ENCODE peak calls at places on chromosomes 3 and 15, in five cellular contexts. Q is IMR-90, Y is stomach, A is adrenal gland, S is tibial nerve. X is an unnamed sample.

GRCh38 chr15:60883691-60884319 is 345.3 kb downstream of the RORA start:
- DNase-seq in Q (no peak), Y (no peak), A (no peak), S (no peak), X (no peak)

GRCh38 chr3:29329986-29330514 is 49.2 kb downstream of the RBMS3 start:
- DNase-seq in Q (peak; percentile 63), Y (no peak), A (no peak), S (no peak), X (no peak)

GRCh38 chr3:79052054-79052681 is 715.6 kb downstream of the ROBO1 start:
- DNase-seq in Q (no peak), Y (no peak), A (no peak), S (no peak), X (no peak)

GRCh38 chr3:13634615-13635014 is 85.7 kb downstream of the FBLN2 start:
- DNase-seq in Q (no peak), Y (no peak), A (no peak), S (no peak), X (no peak)

GRCh38 chr15:35741881-35742280 is 195.9 kb upstream of the DPH6 start:
- DNase-seq in Q (peak; percentile 37), Y (no peak), A (no peak), S (no peak), X (no peak)

GRCh38 chr3:38545396-38545949 is 49.3 kb downstream of the EXOG start:
- DNase-seq in Q (no peak), Y (no peak), A (no peak), S (no peak), X (no peak)

GRCh38 chr15:45137703-45138102 is 7.9 kb downstream of the DUOX1 start:
- DNase-seq in Q (no peak), Y (no peak), A (no peak), S (no peak), X (no peak)

GRCh38 chr3:9339750-9340449 is 23.0 kb upstream of the THUMPD3 start:
- DNase-seq in Q (peak; percentile 66), Y (no peak), A (no peak), S (no peak), X (no peak)

GRCh38 chr15:68852466-68852865 is 31.8 kb upstream of the ANP32A start:
- DNase-seq in Q (no peak), Y (no peak), A (no peak), S (no peak), X (no peak)

GRCh38 chr3:159846255-159846654 is 142.4 kb upstream of the IL12A start:
- DNase-seq in Q (no peak), Y (no peak), A (no peak), S (no peak), X (no peak)

GRCh38 chr3:14587733-14588360 is 47.7 kb upstream of the GRIP2 start:
- DNase-seq in Q (peak; percentile 58), Y (no peak), A (no peak), S (no peak), X (no peak)

GRCh38 chr3:155805802-155806618 is at the start of gene C3orf33:
- DNase-seq in Q (peak; percentile 37), Y (peak; percentile 79), A (peak; percentile 68), S (peak; percentile 34), X (peak; percentile 88)

GRCh38 chr3:173586176-173586575 is 188.6 kb downstream of the NLGN1 start:
- DNase-seq in Q (peak; percentile 21), Y (no peak), A (no peak), S (no peak), X (no peak)

GRCh38 chr3:185737020-185737419 is 87.8 kb downstream of the IGF2BP2 start:
- DNase-seq in Q (peak; percentile 85), Y (no peak), A (no peak), S (no peak), X (no peak)

GRCh38 chr15:43792761-43793493 is 807 bp downstream of the SERF2 start:
- DNase-seq in Q (peak; percentile 34), Y (no peak), A (peak; percentile 67), S (no peak), X (peak; percentile 59)

GRCh38 chr15:58332676-58333400 is 99.0 kb upstream of the LIPC start:
- DNase-seq in Q (peak; percentile 93), Y (no peak), A (no peak), S (no peak), X (no peak)

DNA sequence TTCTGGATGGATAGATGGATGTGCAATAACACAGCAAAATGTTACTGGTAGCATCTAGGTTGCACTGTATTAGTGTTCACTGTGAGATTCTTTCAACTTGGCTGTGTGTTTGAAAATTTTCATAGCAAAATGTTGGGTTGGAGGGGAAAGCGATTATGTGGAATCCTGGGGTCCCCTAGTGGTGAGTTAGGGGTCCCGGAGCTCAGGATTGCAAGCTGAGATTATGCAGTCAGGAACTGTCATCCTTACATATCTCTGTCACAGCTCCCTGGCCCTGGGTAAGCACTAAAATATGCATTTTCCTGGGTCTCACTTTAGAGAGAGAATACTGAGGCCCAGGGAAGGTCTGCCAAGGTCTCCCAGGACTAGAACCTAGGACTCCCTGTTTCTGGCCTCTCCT is 77.2 kb downstream of the CEMIP start:
- DNase-seq in Q (no peak), Y (no peak), A (no peak), S (no peak), X (no peak)
- TF ChIP-seq CTCF in Q (peak; percentile 35), Y (no peak), A (no peak), S (no peak), X (no peak)

GRCh38 chr15:96415513-96416217 is 85.2 kb downstream of the NR2F2 start:
- DNase-seq in Q (no peak), Y (no peak), A (no peak), S (no peak), X (no peak)

GRCh38 chr15:96416934-96417759 is 86.6 kb downstream of the NR2F2 start:
- DNase-seq in Q (peak; percentile 4), Y (peak; percentile 60), A (no peak), S (no peak), X (no peak)

GRCh38 chr15:96412919-96413231 is 82.4 kb downstream of the NR2F2 start:
- DNase-seq in Q (no peak), Y (no peak), A (no peak), S (no peak), X (no peak)

GRCh38 chr15:96416218-96416933 is 85.9 kb downstream of the NR2F2 start:
- DNase-seq in Q (no peak), Y (peak; percentile 38), A (no peak), S (no peak), X (no peak)

DNA sequence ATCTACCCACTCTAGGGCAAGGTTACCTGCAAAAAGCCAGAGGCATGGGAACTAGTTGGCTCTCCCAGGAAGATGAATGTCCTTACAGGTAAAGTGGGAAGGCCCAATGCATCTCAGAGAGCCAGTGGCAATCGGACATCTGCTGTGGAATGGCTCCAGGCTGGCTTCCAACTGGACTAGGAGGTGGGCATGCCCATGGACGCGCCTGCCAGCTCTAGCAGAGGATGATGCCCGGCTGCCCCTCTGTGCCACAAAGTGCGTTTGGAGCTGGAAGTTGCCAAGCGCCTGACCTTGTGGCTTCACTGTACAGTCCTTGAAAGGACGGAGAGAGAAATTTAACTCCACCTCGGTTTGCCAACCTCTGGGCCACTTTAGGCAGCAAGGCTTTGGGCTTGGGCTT is 84.4 kb downstream of the NR2F2 start:
- DNase-seq in Q (no peak), Y (no peak), A (no peak), S (no peak), X (no peak)
- TF ChIP-seq POLR2A in Q (no peak), Y (no peak), A (no peak), S (no peak), X (no peak)

DNA sequence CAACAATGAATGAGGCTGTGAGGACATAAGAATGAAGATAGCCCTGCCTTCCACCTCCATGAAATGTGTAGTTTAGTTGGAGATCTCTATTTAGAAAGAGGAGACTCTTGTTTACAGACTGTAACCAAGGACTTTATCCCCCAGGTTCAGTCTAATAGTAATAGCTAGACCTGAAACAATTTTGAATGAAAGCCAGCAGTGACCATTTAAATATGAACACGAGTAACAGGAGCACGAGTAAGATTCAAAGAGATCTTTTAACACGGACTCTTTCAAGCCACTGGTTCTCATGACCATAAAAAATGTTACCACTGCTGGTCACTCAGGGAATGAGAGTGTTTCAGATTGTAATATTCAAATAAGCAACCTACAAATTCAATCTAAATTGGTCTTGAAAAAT is 123.1 kb downstream of the FMN1 start:
- DNase-seq in Q (peak; percentile 24), Y (no peak), A (no peak), S (no peak), X (no peak)
- H3K4me1 ChIP-seq in Q (peaks cover 24% of the 10 kb centered on the region), Y (peaks cover 27% of the 10 kb centered on the region), A (peaks cover 7% of the 10 kb centered on the region), S (peaks cover 22% of the 10 kb centered on the region), X (no peaks in the 10 kb centered on the region)

GRCh38 chr15:52331490-52332240 is 36.1 kb upstream of the MYO5C start:
- DNase-seq in Q (peak; percentile 54), Y (peak; percentile 63), A (peak; percentile 33), S (no peak), X (no peak)
- TF ChIP-seq CTCF in Q (peak; percentile 51), Y (no peak), A (peak; percentile 53), S (no peak), X (peak; percentile 55)

GRCh38 chr15:52559022-52559421 is 9.8 kb downstream of the ARPP19 start:
- DNase-seq in Q (no peak), Y (no peak), A (no peak), S (no peak), X (no peak)

GRCh38 chr15:52559583-52559982 is 9.2 kb downstream of the ARPP19 start:
- DNase-seq in Q (peak; percentile 89), Y (no peak), A (no peak), S (no peak), X (no peak)

GRCh38 chr15:52566889-52567288 is 1.9 kb downstream of the ARPP19 start:
- DNase-seq in Q (no peak), Y (no peak), A (no peak), S (no peak), X (no peak)

GRCh38 chr15:52567886-52568568 is 803 bp downstream of the ARPP19 start:
- DNase-seq in Q (peak; percentile 24), Y (peak; percentile 48), A (peak; percentile 45), S (no peak), X (peak; percentile 74)

DNA sequence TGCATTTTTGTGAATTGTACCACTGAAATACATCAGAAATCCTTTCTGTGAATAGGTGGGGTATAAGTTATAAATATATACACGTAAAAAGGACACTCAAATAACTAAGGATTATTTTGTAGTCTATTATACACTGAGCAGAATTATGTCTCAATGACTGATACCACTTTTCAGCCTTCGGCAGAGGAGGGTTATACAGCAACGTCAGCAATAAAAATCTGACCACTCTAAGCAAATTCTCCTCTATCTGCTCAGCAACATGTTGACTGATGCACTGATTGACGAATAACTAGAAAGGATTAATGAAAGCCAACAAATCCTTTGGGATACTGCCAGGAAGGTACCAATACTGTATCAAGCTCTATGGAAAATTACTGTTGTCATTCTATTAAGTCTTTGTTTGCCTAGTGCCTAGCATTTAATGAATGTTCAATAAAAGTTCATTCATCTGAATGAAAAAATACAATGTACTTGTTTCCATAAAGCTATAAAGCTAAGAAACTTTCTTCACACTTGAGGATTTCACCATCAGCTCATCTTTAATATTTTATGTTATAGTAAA is 5.2 kb downstream of the ARPP19 start:
- DNase-seq in Q (no peak), Y (no peak), A (no peak), S (no peak), X (no peak)
- TF ChIP-seq POLR2A in Q (no peak), Y (no peak), A (no peak), S (no peak), X (no peak)

GRCh38 chr15:88725305-88726220 is 77.7 kb upstream of the ACAN start:
- DNase-seq in Q (no peak), Y (no peak), A (no peak), S (no peak), X (no peak)

GRCh38 chr15:88729581-88729980 is 73.7 kb upstream of the ACAN start:
- DNase-seq in Q (no peak), Y (no peak), A (no peak), S (no peak), X (no peak)

GRCh38 chr15:88730751-88731150 is 72.5 kb upstream of the ACAN start:
- DNase-seq in Q (no peak), Y (no peak), A (no peak), S (no peak), X (no peak)

GRCh38 chr15:88727439-88727838 is 75.8 kb upstream of the ACAN start:
- DNase-seq in Q (no peak), Y (peak; percentile 76), A (no peak), S (no peak), X (no peak)
- H3K4me1 ChIP-seq in Q (no peaks in the 10 kb centered on the region), Y (no peaks in the 10 kb centered on the region), A (no peaks in the 10 kb centered on the region), S (no peaks in the 10 kb centered on the region), X (no peaks in the 10 kb centered on the region)

X was measured in Peyer's patch.